ENCODE peak calls at places on chromosomes 3 and 15, in nine cellular contexts. One of them, this sample, is unnamed.

GRCh38 chr3:170953736-170954135 is 45.3 kb upstream of the EIF5A2 start:
- DNase-seq in H54: no peak
- DNase-seq in right lobe of liver: no peak
- DNase-seq in A549: no peak
- DNase-seq in sigmoid colon: no peak
- DNase-seq in HCT116: no peak
- DNase-seq in stomach: no peak
- DNase-seq in IMR-90: no peak
- DNase-seq in adrenal gland: no peak
- DNase-seq in this sample: no peak

GRCh38 chr15:79872358-79873017 is 24.3 kb downstream of the MTHFS start:
- DNase-seq in H54: no peak
- DNase-seq in right lobe of liver: no peak
- DNase-seq in A549: peak
- DNase-seq in sigmoid colon: no peak
- DNase-seq in HCT116: no peak
- DNase-seq in stomach: no peak
- DNase-seq in IMR-90: peak
- DNase-seq in adrenal gland: no peak
- DNase-seq in this sample: no peak

GRCh38 chr3:44906997-44907396 is 32.6 kb downstream of the TGM4 start:
- DNase-seq in H54: no peak
- DNase-seq in right lobe of liver: no peak
- DNase-seq in A549: no peak
- DNase-seq in sigmoid colon: no peak
- DNase-seq in HCT116: no peak
- DNase-seq in stomach: no peak
- DNase-seq in IMR-90: peak
- DNase-seq in adrenal gland: no peak
- DNase-seq in this sample: no peak

GRCh38 chr3:57856675-57857074 is 100.6 kb downstream of the SLMAP start:
- DNase-seq in H54: no peak
- DNase-seq in right lobe of liver: no peak
- DNase-seq in A549: peak
- DNase-seq in sigmoid colon: no peak
- DNase-seq in HCT116: no peak
- DNase-seq in stomach: no peak
- DNase-seq in IMR-90: peak
- DNase-seq in adrenal gland: no peak
- DNase-seq in this sample: peak

GRCh38 chr3:104530934-104531333 is 835.8 kb upstream of the ALCAM start:
- DNase-seq in H54: no peak
- DNase-seq in right lobe of liver: no peak
- DNase-seq in A549: no peak
- DNase-seq in sigmoid colon: no peak
- DNase-seq in HCT116: no peak
- DNase-seq in stomach: no peak
- DNase-seq in IMR-90: no peak
- DNase-seq in adrenal gland: no peak
- DNase-seq in this sample: no peak

GRCh38 chr15:84598250-84598649 is 2.6 kb upstream of the ZSCAN2 start:
- DNase-seq in H54: no peak
- DNase-seq in right lobe of liver: peak
- DNase-seq in A549: no peak
- DNase-seq in sigmoid colon: no peak
- DNase-seq in HCT116: no peak
- DNase-seq in stomach: no peak
- DNase-seq in IMR-90: peak
- DNase-seq in adrenal gland: no peak
- DNase-seq in this sample: no peak

GRCh38 chr3:110234831-110235230 is 836.8 kb upstream of the NECTIN3 start:
- DNase-seq in H54: no peak
- DNase-seq in right lobe of liver: no peak
- DNase-seq in A549: no peak
- DNase-seq in sigmoid colon: no peak
- DNase-seq in HCT116: no peak
- DNase-seq in stomach: no peak
- DNase-seq in IMR-90: peak
- DNase-seq in adrenal gland: no peak
- DNase-seq in this sample: no peak

GRCh38 chr15:77533530-77533929 is 99.2 kb downstream of the LINGO1 start:
- DNase-seq in H54: no peak
- DNase-seq in right lobe of liver: no peak
- DNase-seq in A549: no peak
- DNase-seq in sigmoid colon: peak
- DNase-seq in HCT116: no peak
- DNase-seq in stomach: no peak
- DNase-seq in IMR-90: no peak
- DNase-seq in adrenal gland: no peak
- DNase-seq in this sample: no peak

GRCh38 chr3:57164606-57165573 is at the start of gene IL17RD:
- DNase-seq in H54: peak
- DNase-seq in right lobe of liver: peak
- DNase-seq in A549: peak
- DNase-seq in sigmoid colon: peak
- DNase-seq in HCT116: peak
- DNase-seq in stomach: peak
- DNase-seq in IMR-90: peak
- DNase-seq in adrenal gland: peak
- DNase-seq in this sample: peak

GRCh38 chr3:123685780-123686179 is 100.9 kb upstream of the HACD2 start:
- DNase-seq in H54: no peak
- DNase-seq in right lobe of liver: no peak
- DNase-seq in A549: no peak
- DNase-seq in sigmoid colon: no peak
- DNase-seq in HCT116: no peak
- DNase-seq in stomach: no peak
- DNase-seq in IMR-90: no peak
- DNase-seq in adrenal gland: no peak
- DNase-seq in this sample: no peak

GRCh38 chr15:33068007-33068441 is 126.5 kb downstream of the FMN1 start:
- DNase-seq in H54: peak
- DNase-seq in right lobe of liver: peak
- DNase-seq in A549: peak
- DNase-seq in sigmoid colon: peak
- DNase-seq in HCT116: no peak
- DNase-seq in stomach: peak
- DNase-seq in IMR-90: no peak
- DNase-seq in adrenal gland: peak
- DNase-seq in this sample: no peak

GRCh38 chr3:195461518-195462307 is 18.9 kb upstream of the ACAP2 start:
- DNase-seq in H54: no peak
- DNase-seq in right lobe of liver: no peak
- DNase-seq in A549: no peak
- DNase-seq in sigmoid colon: no peak
- DNase-seq in HCT116: no peak
- DNase-seq in stomach: no peak
- DNase-seq in IMR-90: no peak
- DNase-seq in adrenal gland: no peak
- DNase-seq in this sample: no peak

GRCh38 chr3:56611364-56611763 is 54.4 kb downstream of the CCDC66 start:
- DNase-seq in H54: no peak
- DNase-seq in right lobe of liver: no peak
- DNase-seq in A549: no peak
- DNase-seq in sigmoid colon: no peak
- DNase-seq in HCT116: no peak
- DNase-seq in stomach: no peak
- DNase-seq in IMR-90: no peak
- DNase-seq in adrenal gland: no peak
- DNase-seq in this sample: no peak

GRCh38 chr3:25257026-25257425 is 171.0 kb upstream of the RARB start:
- DNase-seq in H54: no peak
- DNase-seq in right lobe of liver: no peak
- DNase-seq in A549: no peak
- DNase-seq in sigmoid colon: no peak
- DNase-seq in HCT116: no peak
- DNase-seq in stomach: no peak
- DNase-seq in IMR-90: no peak
- DNase-seq in adrenal gland: no peak
- DNase-seq in this sample: no peak

GRCh38 chr3:117671707-117672318 is 962.2 kb downstream of the TUSC7 start:
- DNase-seq in H54: no peak
- DNase-seq in right lobe of liver: no peak
- DNase-seq in A549: no peak
- DNase-seq in sigmoid colon: peak
- DNase-seq in HCT116: no peak
- DNase-seq in stomach: no peak
- DNase-seq in IMR-90: no peak
- DNase-seq in adrenal gland: peak
- DNase-seq in this sample: no peak

DNA sequence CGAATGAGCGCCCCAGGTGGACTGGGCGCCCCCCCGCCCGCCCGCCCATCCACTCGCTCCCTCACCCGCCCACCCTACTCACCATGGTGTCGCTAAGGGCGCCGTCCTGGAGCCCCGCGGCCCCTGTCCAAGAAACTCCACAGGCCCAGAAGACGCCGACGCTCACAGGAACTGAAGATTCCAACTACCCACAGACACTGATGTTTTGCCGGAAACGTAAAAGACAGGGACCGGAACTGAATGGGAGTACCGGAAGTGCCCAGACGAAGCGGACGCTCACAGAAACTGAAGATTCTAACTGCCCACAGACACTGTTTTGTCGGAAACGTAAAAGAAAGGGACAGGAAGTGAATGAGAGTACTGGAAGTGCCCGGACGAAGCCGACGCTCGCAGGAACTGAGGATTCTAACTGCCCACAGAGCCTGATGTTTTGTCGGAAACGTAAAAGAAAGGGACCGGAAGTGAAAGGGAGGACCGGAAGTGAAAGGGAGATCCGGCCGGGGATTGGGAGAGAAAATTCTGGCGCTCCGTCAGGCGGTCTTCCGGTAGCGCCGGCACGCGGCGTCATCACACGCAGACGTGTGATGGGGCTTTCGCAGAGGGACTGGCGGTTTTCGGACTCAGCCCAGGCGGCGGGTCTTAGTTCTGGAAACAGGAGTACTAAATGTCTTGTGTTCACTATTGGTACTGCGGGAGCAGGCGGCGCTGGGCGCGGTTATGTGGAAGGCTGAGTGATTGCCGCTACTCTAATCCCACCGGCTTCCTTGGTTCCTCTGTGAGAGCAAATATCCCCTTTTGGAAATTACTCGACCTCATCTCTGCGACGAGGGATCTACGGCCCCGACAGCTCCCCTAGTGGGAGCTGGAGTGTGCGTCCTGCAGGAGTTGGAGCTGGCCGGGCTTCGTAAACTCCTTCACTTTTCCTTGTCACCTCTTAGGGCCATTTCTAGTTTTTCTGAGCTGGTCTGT is at the start of gene ISY1:
- DNase-seq in H54: peak
- DNase-seq in right lobe of liver: peak
- DNase-seq in A549: peak
- DNase-seq in sigmoid colon: peak
- DNase-seq in HCT116: peak
- DNase-seq in stomach: peak
- DNase-seq in IMR-90: peak
- DNase-seq in adrenal gland: peak
- DNase-seq in this sample: peak
- TF ChIP-seq POLR2A in H54: peak
- TF ChIP-seq POLR2A in right lobe of liver: peak
- TF ChIP-seq POLR2A in A549: peak
- TF ChIP-seq POLR2A in sigmoid colon: peak
- TF ChIP-seq POLR2A in HCT116: peak
- TF ChIP-seq POLR2A in stomach: no peak
- TF ChIP-seq POLR2A in IMR-90: peak
- TF ChIP-seq POLR2A in adrenal gland: peak
- TF ChIP-seq POLR2A in this sample: peak

GRCh38 chr3:48687220-48687678 is 1.5 kb upstream of the NCKIPSD start:
- DNase-seq in H54: no peak
- DNase-seq in right lobe of liver: no peak
- DNase-seq in A549: no peak
- DNase-seq in sigmoid colon: no peak
- DNase-seq in HCT116: no peak
- DNase-seq in stomach: no peak
- DNase-seq in IMR-90: no peak
- DNase-seq in adrenal gland: no peak
- DNase-seq in this sample: no peak
- TF ChIP-seq POLR2A in H54: no peak
- TF ChIP-seq POLR2A in right lobe of liver: no peak
- TF ChIP-seq POLR2A in A549: no peak
- TF ChIP-seq POLR2A in sigmoid colon: no peak
- TF ChIP-seq POLR2A in HCT116: no peak
- TF ChIP-seq POLR2A in stomach: no peak
- TF ChIP-seq POLR2A in IMR-90: no peak
- TF ChIP-seq POLR2A in adrenal gland: no peak
- TF ChIP-seq POLR2A in this sample: no peak

GRCh38 chr3:66038726-66039589 is at the start of gene MAGI1:
- DNase-seq in H54: peak
- DNase-seq in right lobe of liver: peak
- DNase-seq in A549: peak
- DNase-seq in sigmoid colon: peak
- DNase-seq in HCT116: peak
- DNase-seq in stomach: peak
- DNase-seq in IMR-90: peak
- DNase-seq in adrenal gland: peak
- DNase-seq in this sample: peak
- TF ChIP-seq POLR2A in H54: peak
- TF ChIP-seq POLR2A in right lobe of liver: peak
- TF ChIP-seq POLR2A in A549: peak
- TF ChIP-seq POLR2A in sigmoid colon: no peak
- TF ChIP-seq POLR2A in HCT116: no peak
- TF ChIP-seq POLR2A in stomach: no peak
- TF ChIP-seq POLR2A in IMR-90: peak
- TF ChIP-seq POLR2A in adrenal gland: peak
- TF ChIP-seq POLR2A in this sample: no peak

GRCh38 chr3:28232659-28233058 is 8.8 kb upstream of the CMC1 start:
- DNase-seq in H54: no peak
- DNase-seq in right lobe of liver: no peak
- DNase-seq in A549: no peak
- DNase-seq in sigmoid colon: no peak
- DNase-seq in HCT116: no peak
- DNase-seq in stomach: no peak
- DNase-seq in IMR-90: no peak
- DNase-seq in adrenal gland: no peak
- DNase-seq in this sample: no peak

GRCh38 chr3:28240440-28240839 is 979 bp upstream of the CMC1 start:
- DNase-seq in H54: no peak
- DNase-seq in right lobe of liver: no peak
- DNase-seq in A549: no peak
- DNase-seq in sigmoid colon: no peak
- DNase-seq in HCT116: no peak
- DNase-seq in stomach: no peak
- DNase-seq in IMR-90: no peak
- DNase-seq in adrenal gland: no peak
- DNase-seq in this sample: no peak

GRCh38 chr3:28228623-28229022 is 12.8 kb upstream of the CMC1 start:
- DNase-seq in H54: no peak
- DNase-seq in right lobe of liver: no peak
- DNase-seq in A549: no peak
- DNase-seq in sigmoid colon: no peak
- DNase-seq in HCT116: no peak
- DNase-seq in stomach: no peak
- DNase-seq in IMR-90: no peak
- DNase-seq in adrenal gland: no peak
- DNase-seq in this sample: no peak

GRCh38 chr3:28239108-28239507 is 2.3 kb upstream of the CMC1 start:
- DNase-seq in H54: no peak
- DNase-seq in right lobe of liver: no peak
- DNase-seq in A549: no peak
- DNase-seq in sigmoid colon: no peak
- DNase-seq in HCT116: no peak
- DNase-seq in stomach: no peak
- DNase-seq in IMR-90: no peak
- DNase-seq in adrenal gland: no peak
- DNase-seq in this sample: no peak

GRCh38 chr3:28234454-28234853 is 7.0 kb upstream of the CMC1 start:
- DNase-seq in H54: no peak
- DNase-seq in right lobe of liver: no peak
- DNase-seq in A549: no peak
- DNase-seq in sigmoid colon: no peak
- DNase-seq in HCT116: no peak
- DNase-seq in stomach: no peak
- DNase-seq in IMR-90: no peak
- DNase-seq in adrenal gland: no peak
- DNase-seq in this sample: no peak
- TF ChIP-seq POLR2A in H54: no peak
- TF ChIP-seq POLR2A in right lobe of liver: no peak
- TF ChIP-seq POLR2A in A549: no peak
- TF ChIP-seq POLR2A in sigmoid colon: no peak
- TF ChIP-seq POLR2A in HCT116: no peak
- TF ChIP-seq POLR2A in stomach: no peak
- TF ChIP-seq POLR2A in IMR-90: no peak
- TF ChIP-seq POLR2A in adrenal gland: no peak
- TF ChIP-seq POLR2A in this sample: no peak